ENCODE peak calls at places on chromosomes 5 and 9, in nine cellular contexts. W is endodermal cell; Z is body of pancreas; F is SJSA1; O is AG04450; X is CD4-positive, CD25-positive, alpha-beta regulatory T cell; J is PC-9; R is K562; D is PC-3. G is an unnamed sample. For H3K9me3, the result is how much of the 10 kb centered on the place peaks cover.

GRCh38 chr5:78640622-78641021 is 8.0 kb downstream of the LHFPL2 start:
- DNase-seq in W (no peak), Z (no peak), F (no peak), O (no peak), X (no peak), J (no peak), R (no peak), D (peak), G (no peak)

GRCh38 chr5:61731946-61732314 is 399.9 kb downstream of the ZSWIM6 start:
- DNase-seq in W (no peak), Z (no peak), F (no peak), O (no peak), X (no peak), J (no peak), R (no peak), D (no peak), G (no peak)

GRCh38 chr9:98808879-98809278 is 1.4 kb downstream of the GALNT12 start:
- DNase-seq in W (no peak), Z (no peak), F (no peak), O (no peak), X (no peak), J (peak), R (no peak), D (peak), G (no peak)

GRCh38 chr5:137735531-137736284 is at the start of gene KLHL3:
- DNase-seq in W (peak), Z (peak), F (no peak), O (no peak), X (peak), J (peak), R (no peak), D (peak), G (no peak)

GRCh38 chr9:112341741-112342140 is 8.3 kb upstream of the PTBP3 start:
- DNase-seq in W (peak), Z (no peak), F (peak), O (no peak), X (no peak), J (peak), R (no peak), D (peak), G (no peak)

GRCh38 chr5:111131356-111131755 is 39.2 kb downstream of the WDR36 start:
- DNase-seq in W (no peak), Z (no peak), F (no peak), O (no peak), X (no peak), J (no peak), R (no peak), D (no peak), G (no peak)

GRCh38 chr5:139140631-139141071 is 57.5 kb downstream of the SIL1 start:
- DNase-seq in W (no peak), Z (no peak), F (no peak), O (no peak), X (no peak), J (no peak), R (no peak), D (no peak), G (no peak)

GRCh38 chr9:19155106-19155999 is 28.1 kb upstream of the PLIN2 start:
- DNase-seq in W (no peak), Z (no peak), F (no peak), O (no peak), X (no peak), J (no peak), R (no peak), D (peak), G (no peak)

GRCh38 chr5:34524123-34524522 is 132.0 kb upstream of the RAI14 start:
- DNase-seq in W (no peak), Z (no peak), F (no peak), O (no peak), X (no peak), J (peak), R (no peak), D (peak), G (no peak)

GRCh38 chr5:81023261-81024015 is 63.3 kb downstream of the RASGRF2 start:
- DNase-seq in W (no peak), Z (no peak), F (no peak), O (no peak), X (no peak), J (no peak), R (no peak), D (no peak), G (peak)

GRCh38 chr9:8736805-8737204 is 937.2 kb upstream of the DMAC1 start:
- DNase-seq in W (no peak), Z (no peak), F (no peak), O (no peak), X (no peak), J (no peak), R (no peak), D (no peak), G (peak)

GRCh38 chr5:156528673-156529072 is 201.7 kb downstream of the SGCD start:
- DNase-seq in W (no peak), Z (no peak), F (no peak), O (no peak), X (no peak), J (no peak), R (no peak), D (no peak), G (no peak)

GRCh38 chr5:91469517-91470165 is 86.5 kb upstream of the ARRDC3 start:
- DNase-seq in W (no peak), Z (no peak), F (no peak), O (no peak), X (no peak), J (peak), R (no peak), D (peak), G (no peak)

GRCh38 chr9:132637351-132637750 is 32.4 kb downstream of the DDX31 start:
- DNase-seq in W (no peak), Z (no peak), F (no peak), O (no peak), X (no peak), J (no peak), R (no peak), D (peak), G (no peak)

GRCh38 chr5:157253547-157253946 is 12.4 kb upstream of the CYFIP2 start:
- DNase-seq in W (peak), Z (peak), F (peak), O (peak), X (no peak), J (peak), R (peak), D (peak), G (peak)

GRCh38 chr9:114723926-114724325 is 41.9 kb upstream of the TEX48 start:
- DNase-seq in W (no peak), Z (no peak), F (no peak), O (peak), X (no peak), J (no peak), R (no peak), D (no peak), G (no peak)

GRCh38 chr5:16179511-16179935 is at the start of gene MARCHF11:
- DNase-seq in W (peak), Z (no peak), F (no peak), O (no peak), X (no peak), J (no peak), R (no peak), D (no peak), G (no peak)

GRCh38 chr9:115615821-115616665 is 498.1 kb upstream of the TNC start:
- DNase-seq in W (no peak), Z (no peak), F (peak), O (peak), X (no peak), J (peak), R (no peak), D (peak), G (peak)

DNA sequence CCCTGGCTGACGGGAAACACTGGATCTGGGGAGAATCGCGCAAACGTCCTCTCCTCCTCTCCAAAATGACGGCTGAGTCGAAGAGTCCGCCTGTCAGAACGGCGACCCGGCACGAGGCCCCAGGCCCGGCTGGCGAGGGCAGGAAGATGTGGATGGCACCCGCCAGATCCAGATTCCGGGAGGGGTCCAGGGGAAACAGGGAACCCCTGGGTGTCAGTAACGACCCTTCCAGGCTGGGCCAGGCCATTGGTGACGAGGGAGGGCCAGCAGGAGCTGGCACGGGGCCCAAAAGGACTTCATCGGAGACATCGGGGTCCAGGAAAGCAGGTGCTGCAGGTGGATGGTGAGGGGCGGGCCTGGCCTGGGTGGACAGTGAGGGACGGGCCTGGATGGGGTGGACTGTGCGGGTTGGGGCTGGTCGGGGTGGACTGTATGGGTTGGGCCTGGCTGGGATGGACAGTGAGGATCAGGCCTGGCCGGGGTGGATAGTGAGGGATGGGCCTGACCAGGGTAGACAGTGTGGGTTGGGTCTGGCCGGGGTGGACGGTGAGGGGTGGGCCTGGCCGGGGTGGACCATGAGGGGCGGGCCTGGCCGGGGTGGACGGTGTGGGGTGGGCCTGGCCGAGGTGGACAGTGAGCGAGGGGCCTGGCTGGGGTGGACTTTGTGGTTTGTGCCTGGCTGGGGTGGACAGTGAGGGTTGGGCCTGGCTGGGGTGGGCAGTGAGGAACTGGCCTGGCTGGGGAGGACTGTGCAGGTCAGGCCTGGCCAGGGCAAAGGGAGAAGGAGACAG is 14.0 kb downstream of the SLC6A3 start:
- DNase-seq in W (no peak), Z (no peak), F (peak), O (no peak), X (no peak), J (no peak), R (no peak), D (no peak), G (no peak)
- H3K9me3 ChIP-seq in W (under half), Z (under half), F (half or more), O (half or more), X (under half), J (under half), R (under half), D (under half), G (under half)

DNA sequence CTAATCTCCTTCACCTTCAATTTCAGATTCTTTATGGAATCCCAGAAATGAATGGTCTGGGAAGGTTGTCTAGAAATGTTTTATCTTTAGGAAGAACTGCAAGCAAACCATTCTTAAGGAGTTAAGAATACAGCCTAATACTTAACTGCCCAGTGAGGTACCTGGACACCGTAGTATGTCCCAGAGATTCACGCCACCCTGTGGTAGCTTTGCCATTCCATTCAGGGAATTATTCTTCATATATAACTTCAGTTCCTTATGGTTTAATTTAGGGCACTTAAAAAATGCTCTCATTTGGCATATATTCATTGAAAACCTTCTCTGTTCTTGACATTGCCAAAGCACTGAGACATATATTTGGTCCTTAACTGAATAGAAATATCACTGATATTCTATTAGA is 49.7 kb downstream of the ACTBL2 start:
- DNase-seq in W (peak), Z (no peak), F (no peak), O (no peak), X (no peak), J (no peak), R (peak), D (peak), G (no peak)
- H3K9me3 ChIP-seq in W (under half), Z (under half), F (under half), O (under half), X (under half), J (under half), R (under half), D (under half), G (under half)

DNA sequence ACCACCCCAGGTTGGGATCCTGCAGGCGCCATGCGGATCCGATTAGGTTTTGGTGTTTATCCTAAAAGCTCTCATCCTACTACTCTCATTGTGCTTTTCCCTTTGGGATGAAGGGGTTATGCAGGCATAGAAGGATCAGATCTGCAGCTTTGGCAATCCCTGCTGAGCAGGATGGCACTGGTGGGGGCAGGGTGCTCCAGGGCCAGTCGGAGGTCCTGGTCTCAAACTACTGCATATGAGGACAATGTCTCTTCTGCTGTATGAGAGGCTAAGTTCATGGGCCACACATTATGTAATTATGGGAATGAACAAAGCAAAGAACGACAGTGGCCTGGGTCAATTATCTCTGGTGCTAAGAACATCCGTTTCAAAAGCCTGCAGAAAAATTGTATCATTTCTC is 334.2 kb downstream of the IRX1 start:
- DNase-seq in W (no peak), Z (no peak), F (no peak), O (no peak), X (no peak), J (no peak), R (no peak), D (no peak), G (no peak)
- H3K9me3 ChIP-seq in W (under half), Z (under half), F (under half), O (under half), X (under half), J (under half), R (under half), D (under half), G (under half)

DNA sequence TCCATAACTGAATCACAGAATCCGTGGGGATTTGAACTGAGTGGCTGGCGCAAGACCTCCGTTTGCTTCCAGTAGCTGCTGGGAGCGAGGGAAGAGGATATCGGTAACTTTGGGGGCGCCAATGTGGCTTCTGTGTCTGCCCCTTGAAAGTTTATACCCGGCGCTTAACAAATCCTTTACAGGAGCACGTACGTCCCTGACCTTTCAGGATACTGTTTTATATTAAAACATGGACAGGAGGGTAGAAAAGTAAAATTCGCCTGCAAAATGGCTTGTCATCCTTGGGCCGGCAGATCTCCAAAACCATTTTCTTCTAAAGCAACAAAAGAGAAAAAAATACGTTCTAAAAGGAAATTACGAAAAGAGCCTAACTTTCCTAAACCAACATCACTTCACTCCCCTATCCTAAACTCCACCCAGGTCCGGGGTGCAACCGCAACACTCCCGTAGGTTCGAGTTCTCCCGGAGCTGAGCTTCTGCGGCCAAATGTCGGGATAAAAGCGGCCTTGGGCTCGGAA is 656 bp upstream of the DMRT3 start:
- DNase-seq in W (no peak), Z (no peak), F (no peak), O (no peak), X (no peak), J (no peak), R (no peak), D (no peak), G (no peak)
- H3K9me3 ChIP-seq in W (under half), Z (under half), F (under half), O (under half), X (under half), J (under half), R (under half), D (under half), G (under half)

DNA sequence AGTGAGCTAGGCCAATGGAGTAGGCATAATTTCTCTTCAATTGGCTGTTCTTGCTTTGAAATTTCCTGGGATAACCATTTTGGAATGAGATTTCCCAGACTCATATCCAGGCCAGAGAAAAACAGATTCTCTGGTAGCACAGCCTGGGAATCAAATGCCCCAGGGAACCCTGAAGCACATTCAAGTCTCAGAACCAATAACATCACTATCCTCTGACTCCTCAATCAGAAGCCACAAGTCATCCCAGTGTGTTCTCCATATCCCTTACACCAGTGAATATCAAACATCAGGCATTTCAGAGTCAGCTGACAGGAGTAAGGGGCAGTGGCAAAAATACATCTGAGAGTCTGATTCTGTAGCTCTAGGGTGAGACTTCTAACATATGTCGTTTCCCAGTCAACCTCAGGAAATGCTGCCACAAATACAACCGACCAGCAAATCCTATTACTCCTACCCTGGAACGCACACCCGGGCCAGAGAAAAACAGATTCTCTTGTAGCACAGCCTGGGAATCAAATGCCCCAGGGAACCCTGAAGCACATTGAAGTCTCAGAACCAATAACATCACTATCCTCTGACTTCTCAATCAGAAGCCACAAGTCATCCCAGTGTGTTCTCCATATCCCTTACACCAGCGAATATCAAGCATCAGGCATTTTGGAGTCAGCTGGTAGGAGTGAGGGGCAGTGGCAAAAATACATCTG is 537.7 kb upstream of the NMUR2 start:
- DNase-seq in W (no peak), Z (no peak), F (no peak), O (no peak), X (no peak), J (no peak), R (no peak), D (no peak), G (no peak)
- H3K9me3 ChIP-seq in W (under half), Z (under half), F (under half), O (under half), X (under half), J (under half), R (under half), D (under half), G (under half)

GRCh38 chr9:23011669-23012068 is 565.0 kb downstream of the DMRTA1 start:
- DNase-seq in W (no peak), Z (no peak), F (no peak), O (no peak), X (no peak), J (no peak), R (no peak), D (peak), G (no peak)

GRCh38 chr9:23005061-23005690 is 558.6 kb downstream of the DMRTA1 start:
- DNase-seq in W (peak), Z (no peak), F (no peak), O (no peak), X (no peak), J (no peak), R (no peak), D (no peak), G (no peak)

GRCh38 chr9:23006127-23006526 is 559.5 kb downstream of the DMRTA1 start:
- DNase-seq in W (no peak), Z (no peak), F (no peak), O (no peak), X (no peak), J (no peak), R (no peak), D (no peak), G (no peak)
- H3K9me3 ChIP-seq in W (under half), Z (under half), F (under half), O (under half), X (under half), J (under half), R (under half), D (under half), G (under half)

G was measured in SJCRH30.